ENCODE peak calls at places on chromosome 1, in five cellular contexts. P is PC-3, D is A549, M is right lobe of liver, C is GM23248. G is an unnamed sample.

GRCh38 chr1:41393993-41394392 is 32.8 kb downstream of the FOXO6 start:
- DNase-seq in P (no peak), D (no peak), M (no peak), C (no peak), G (no peak)

GRCh38 chr1:3668585-3669300 is 16.4 kb downstream of the TP73 start:
- DNase-seq in P (peak; percentile 87), D (no peak), M (peak; percentile 96), C (peak; percentile 59), G (peak; percentile 89)

GRCh38 chr1:101262601-101263348 is 26.0 kb downstream of the S1PR1 start:
- DNase-seq in P (no peak), D (no peak), M (no peak), C (no peak), G (peak; percentile 19)

GRCh38 chr1:209583408-209583807 is at the start of gene CAMK1G:
- DNase-seq in P (peak; percentile 56), D (no peak), M (no peak), C (peak; percentile 78), G (peak; percentile 15)

GRCh38 chr1:84078108-84078823 is 65.8 kb upstream of the PRKACB start:
- DNase-seq in P (peak; percentile 18), D (no peak), M (no peak), C (peak; percentile 59), G (peak; percentile 5)

GRCh38 chr1:154420172-154420571 is 15.0 kb downstream of the IL6R start:
- DNase-seq in P (peak; percentile 91), D (peak; percentile 80), M (peak; percentile 86), C (peak; percentile 96), G (peak; percentile 69)

GRCh38 chr1:208043690-208044089 is 132.8 kb upstream of the CD34 start:
- DNase-seq in P (no peak), D (no peak), M (peak; percentile 63), C (no peak), G (no peak)

GRCh38 chr1:222642468-222642867 is 24.6 kb downstream of the MIA3 start:
- DNase-seq in P (peak; percentile 89), D (no peak), M (no peak), C (no peak), G (no peak)

GRCh38 chr1:232459087-232459486 is 170.8 kb downstream of the SIPA1L2 start:
- DNase-seq in P (no peak), D (no peak), M (no peak), C (no peak), G (no peak)

GRCh38 chr1:41102208-41102607 is 80.7 kb upstream of the SLFNL1 start:
- DNase-seq in P (peak; percentile 88), D (no peak), M (peak; percentile 89), C (peak; percentile 94), G (peak; percentile 82)

GRCh38 chr1:224521904-224522734 is 87.5 kb upstream of the WDR26 start:
- DNase-seq in P (no peak), D (no peak), M (no peak), C (no peak), G (no peak)

GRCh38 chr1:183889095-183889494 is 84.2 kb downstream of the RGL1 start:
- DNase-seq in P (no peak), D (no peak), M (no peak), C (no peak), G (no peak)

GRCh38 chr1:67190410-67190809 is 24.2 kb downstream of the IL23R start:
- DNase-seq in P (peak; percentile 87), D (no peak), M (no peak), C (no peak), G (no peak)

GRCh38 chr1:46719689-46720088 is 775 bp upstream of the EFCAB14 start:
- DNase-seq in P (peak; percentile 53), D (no peak), M (no peak), C (no peak), G (peak; percentile 83)

GRCh38 chr1:227603327-227603726 is 40.0 kb downstream of the ZNF678 start:
- DNase-seq in P (no peak), D (no peak), M (no peak), C (no peak), G (no peak)
- H3K9me3 ChIP-seq in P (peaks cover 73% of the 10 kb centered on the region), D (peaks cover 52% of the 10 kb centered on the region), M (peaks cover 4% of the 10 kb centered on the region), C (no peaks in the 10 kb centered on the region), G (peaks cover 2% of the 10 kb centered on the region)

GRCh38 chr1:61076728-61077675 is 5.4 kb upstream of the NFIA start:
- DNase-seq in P (peak; percentile 93), D (peak; percentile 71), M (peak; percentile 93), C (peak; percentile 85), G (peak; percentile 90)

GRCh38 chr1:61077676-61078521 is 4.5 kb upstream of the NFIA start:
- DNase-seq in P (peak; percentile 99), D (peak; percentile 92), M (peak; percentile 95), C (peak; percentile 99), G (peak; percentile 100)

GRCh38 chr1:61079276-61079897 is 3.0 kb upstream of the NFIA start:
- DNase-seq in P (peak; percentile 60), D (no peak), M (no peak), C (peak; percentile 26), G (peak; percentile 39)

GRCh38 chr1:61079898-61080336 is 2.4 kb upstream of the NFIA start:
- DNase-seq in P (peak; percentile 85), D (no peak), M (peak; percentile 82), C (peak; percentile 83), G (peak; percentile 75)

GRCh38 chr1:61078611-61079010 is 3.8 kb upstream of the NFIA start:
- DNase-seq in P (no peak), D (no peak), M (no peak), C (peak; percentile 54), G (no peak)
- H3K27ac ChIP-seq in P (no peak overlapping the region), D (peak overlapping the region; percentile 63), M (peak overlapping the region; percentile 98), C (peak overlapping the region; percentile 56), G (peak overlapping the region; percentile 28)

DNA sequence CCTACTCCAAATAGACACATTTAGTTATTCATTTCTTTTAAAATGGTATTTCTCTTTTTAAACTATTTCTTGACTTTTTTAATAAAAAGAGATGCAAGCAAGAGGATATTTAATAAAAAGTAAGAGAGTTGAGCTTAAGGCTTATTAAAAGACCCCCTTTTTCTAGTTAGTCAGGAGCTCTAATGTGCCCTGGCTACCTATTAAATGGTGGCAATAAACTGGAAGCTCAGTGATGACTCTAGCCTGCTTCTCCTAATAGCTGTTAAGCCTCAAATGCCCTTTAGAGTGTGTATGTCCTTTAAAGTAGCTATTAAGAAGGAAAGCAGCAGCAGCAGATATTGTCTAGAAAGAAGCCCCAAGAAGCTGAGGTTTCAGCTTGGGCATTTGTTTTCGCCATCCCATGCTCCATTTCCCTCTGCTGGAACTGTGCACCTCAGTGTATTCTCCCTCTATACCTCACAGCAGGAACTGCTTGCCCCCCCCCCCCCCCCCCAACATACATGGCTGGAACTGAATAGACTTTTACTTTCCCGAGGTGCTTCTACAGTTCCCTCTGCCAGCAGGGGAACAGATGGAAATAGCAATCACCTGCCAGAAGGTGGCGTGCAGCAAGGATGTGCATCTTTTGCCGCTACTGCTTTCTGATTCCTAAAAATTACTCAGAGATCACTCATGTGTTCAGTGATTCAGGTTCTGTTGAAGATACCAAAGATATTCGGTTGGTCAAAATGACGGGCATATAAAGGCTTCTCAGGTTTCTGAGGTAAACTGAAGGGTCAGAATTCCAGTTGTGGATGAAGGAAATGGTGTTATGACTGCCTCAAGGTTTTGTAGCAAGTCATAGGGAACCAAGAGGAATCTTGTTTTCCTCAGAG is 2.5 kb downstream of the RGS4 start:
- DNase-seq in P (peak; percentile 97), D (peak; percentile 46), M (peak; percentile 55), C (peak; percentile 93), G (peak; percentile 47)
- H3K4me3 ChIP-seq in P (no peak overlapping the region), D (no peak overlapping the region), M (no peak overlapping the region), C (peak overlapping the region; percentile 82), G (no peak overlapping the region)

DNA sequence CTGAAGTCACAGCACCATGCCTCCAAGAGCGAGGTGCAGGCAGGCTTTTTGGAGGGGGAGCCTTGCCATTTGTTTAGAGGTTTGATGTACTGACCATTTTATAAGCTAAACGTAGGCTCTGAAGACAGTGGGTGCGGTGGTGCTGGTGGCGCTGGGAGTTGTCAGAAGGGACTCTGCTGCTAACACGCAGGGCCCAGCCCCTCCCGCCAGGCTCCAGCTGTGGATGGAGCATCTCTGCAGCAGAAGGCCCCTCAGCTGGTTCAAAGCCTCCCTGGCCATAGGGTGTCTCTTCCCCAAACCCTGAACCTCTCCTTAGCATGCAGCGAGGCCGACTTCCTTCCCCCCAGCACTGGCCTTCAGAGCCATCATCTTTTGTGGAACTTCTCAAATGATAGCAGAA is 105.3 kb downstream of the AJAP1 start:
- DNase-seq in P (no peak), D (no peak), M (no peak), C (no peak), G (no peak)
- H3K9me3 ChIP-seq in P (peaks cover 31% of the 10 kb centered on the region), D (no peaks in the 10 kb centered on the region), M (no peaks in the 10 kb centered on the region), C (no peaks in the 10 kb centered on the region), G (no peaks in the 10 kb centered on the region)

DNA sequence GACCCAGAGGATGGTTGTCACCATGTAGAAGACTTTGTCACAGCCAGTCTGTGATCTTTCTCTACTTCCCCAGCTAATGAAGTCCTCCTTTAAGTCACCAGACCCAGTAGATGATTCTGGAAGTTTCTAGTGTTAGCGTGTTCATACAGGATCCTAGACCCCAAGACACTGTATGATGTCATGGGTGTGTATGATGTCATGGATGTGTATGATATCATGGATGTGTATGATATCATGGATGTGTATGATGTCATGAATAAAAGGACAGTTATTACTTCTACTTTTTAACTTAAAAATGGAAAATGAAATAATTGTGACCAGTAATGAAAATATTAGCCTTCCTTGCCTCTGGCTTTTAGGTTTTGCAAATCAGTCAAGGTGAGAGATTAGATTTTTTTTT is 260.0 kb downstream of the FMN2 start:
- DNase-seq in P (no peak), D (no peak), M (no peak), C (peak; percentile 36), G (no peak)
- H3K27ac ChIP-seq in P (no peak overlapping the region), D (peak overlapping the region; percentile 60), M (no peak overlapping the region), C (peak overlapping the region; percentile 84), G (no peak overlapping the region)

GRCh38 chr1:191869790-191870312 is 288.4 kb upstream of the RGS18 start:
- DNase-seq in P (no peak), D (no peak), M (no peak), C (no peak), G (no peak)
- H3K4me3 ChIP-seq in P (no peak overlapping the region), D (no peak overlapping the region), M (no peak overlapping the region), C (no peak overlapping the region), G (no peak overlapping the region)

GRCh38 chr1:159509440-159510222 is 26.2 kb downstream of the OR10J5 start:
- DNase-seq in P (no peak), D (no peak), M (no peak), C (no peak), G (peak; percentile 72)
- H3K9me3 ChIP-seq in P (peaks cover 13% of the 10 kb centered on the region), D (peaks cover 5% of the 10 kb centered on the region), M (no peaks in the 10 kb centered on the region), C (no peaks in the 10 kb centered on the region), G (no peaks in the 10 kb centered on the region)

DNA sequence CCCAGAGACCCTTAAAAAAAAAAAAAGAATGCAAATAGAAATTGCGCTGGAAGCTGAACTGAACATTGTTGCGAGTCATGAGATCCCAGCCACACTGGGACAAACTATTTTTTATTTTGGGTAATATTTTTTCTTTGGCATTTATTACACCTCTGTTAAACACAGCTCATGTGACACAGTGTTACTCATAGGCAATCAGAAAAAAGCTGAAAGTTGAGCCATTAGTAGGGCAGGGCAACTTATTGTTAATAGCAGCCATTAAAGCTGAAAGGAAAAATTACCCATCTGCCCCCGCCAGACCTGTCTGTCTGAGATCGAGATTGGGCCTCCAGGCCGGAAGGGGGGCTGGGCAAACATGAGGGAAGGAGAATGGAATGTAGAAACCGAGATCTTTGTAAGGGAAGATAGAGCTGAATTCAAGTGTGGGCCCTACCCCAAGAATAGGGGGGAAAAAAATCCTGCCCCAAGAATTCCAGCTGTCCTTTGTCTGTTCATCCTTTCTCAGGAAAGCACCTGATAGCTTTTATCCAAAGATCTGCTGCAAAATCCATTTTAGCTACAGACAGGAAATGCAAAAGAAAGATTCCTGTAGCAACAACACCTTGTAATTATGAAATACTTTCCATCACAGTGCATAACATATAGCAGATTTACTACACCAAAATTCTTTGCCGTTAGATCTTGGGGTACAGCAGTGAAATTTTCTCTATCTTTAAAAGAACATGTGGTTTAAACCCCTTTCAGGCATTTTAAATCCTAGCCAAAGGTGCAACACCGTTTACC is 212.8 kb downstream of the PBX1 start:
- DNase-seq in P (peak; percentile 90), D (no peak), M (no peak), C (peak; percentile 76), G (peak; percentile 91)
- H3K27ac ChIP-seq in P (peak overlapping the region; percentile 87), D (peak overlapping the region; percentile 94), M (no peak overlapping the region), C (peak overlapping the region; percentile 92), G (peak overlapping the region; percentile 83)